ENCODE peak calls at places on chromosome 19, in six cellular contexts. One of them, this sample, is unnamed. For H3K27me3, the result is how much of the 10 kb centered on the place peaks cover.

GRCh38 chr19:56866563-56866962 is 26.0 kb upstream of the PEG3 start:
- DNase-seq in heart left ventricle: no peak
- DNase-seq in PC-9: no peak
- DNase-seq in BE2C: no peak
- DNase-seq in body of pancreas: no peak
- DNase-seq in IMR-90: no peak
- DNase-seq in this sample: no peak

GRCh38 chr19:952680-953500 is 27.1 kb downstream of the ARID3A start:
- DNase-seq in heart left ventricle: no peak
- DNase-seq in PC-9: peak
- DNase-seq in BE2C: no peak
- DNase-seq in body of pancreas: peak
- DNase-seq in IMR-90: no peak
- DNase-seq in this sample: no peak

GRCh38 chr19:36488816-36489138 is 584 bp downstream of the ZNF566 start:
- DNase-seq in heart left ventricle: no peak
- DNase-seq in PC-9: peak
- DNase-seq in BE2C: peak
- DNase-seq in body of pancreas: peak
- DNase-seq in IMR-90: no peak
- DNase-seq in this sample: no peak

GRCh38 chr19:50387176-50387867 is 3.2 kb downstream of the POLD1 start:
- DNase-seq in heart left ventricle: peak
- DNase-seq in PC-9: peak
- DNase-seq in BE2C: no peak
- DNase-seq in body of pancreas: no peak
- DNase-seq in IMR-90: peak
- DNase-seq in this sample: no peak

GRCh38 chr19:18832331-18833140 is 777 bp downstream of the UPF1 start:
- DNase-seq in heart left ventricle: no peak
- DNase-seq in PC-9: no peak
- DNase-seq in BE2C: no peak
- DNase-seq in body of pancreas: peak
- DNase-seq in IMR-90: no peak
- DNase-seq in this sample: no peak

GRCh38 chr19:45881909-45882528 is 3.9 kb downstream of the IRF2BP1 start:
- DNase-seq in heart left ventricle: no peak
- DNase-seq in PC-9: no peak
- DNase-seq in BE2C: no peak
- DNase-seq in body of pancreas: peak
- DNase-seq in IMR-90: no peak
- DNase-seq in this sample: no peak

GRCh38 chr19:12913871-12914690 is 5.0 kb downstream of the SYCE2 start:
- DNase-seq in heart left ventricle: no peak
- DNase-seq in PC-9: no peak
- DNase-seq in BE2C: no peak
- DNase-seq in body of pancreas: peak
- DNase-seq in IMR-90: no peak
- DNase-seq in this sample: no peak

GRCh38 chr19:13613447-13613846 is 107.2 kb upstream of the CACNA1A start:
- DNase-seq in heart left ventricle: no peak
- DNase-seq in PC-9: no peak
- DNase-seq in BE2C: no peak
- DNase-seq in body of pancreas: peak
- DNase-seq in IMR-90: no peak
- DNase-seq in this sample: no peak

GRCh38 chr19:29477831-29478577 is 47.8 kb upstream of the VSTM2B start:
- DNase-seq in heart left ventricle: no peak
- DNase-seq in PC-9: no peak
- DNase-seq in BE2C: no peak
- DNase-seq in body of pancreas: no peak
- DNase-seq in IMR-90: no peak
- DNase-seq in this sample: no peak

GRCh38 chr19:23957660-23958281 is 43.1 kb downstream of the ZNF726 start:
- DNase-seq in heart left ventricle: no peak
- DNase-seq in PC-9: peak
- DNase-seq in BE2C: no peak
- DNase-seq in body of pancreas: no peak
- DNase-seq in IMR-90: peak
- DNase-seq in this sample: peak

GRCh38 chr19:12994701-12995595 is at the start of gene NFIX:
- DNase-seq in heart left ventricle: peak
- DNase-seq in PC-9: no peak
- DNase-seq in BE2C: peak
- DNase-seq in body of pancreas: peak
- DNase-seq in IMR-90: peak
- DNase-seq in this sample: no peak

GRCh38 chr19:33865306-33865705 is 68.6 kb downstream of the KCTD15 start:
- DNase-seq in heart left ventricle: no peak
- DNase-seq in PC-9: no peak
- DNase-seq in BE2C: no peak
- DNase-seq in body of pancreas: no peak
- DNase-seq in IMR-90: no peak
- DNase-seq in this sample: no peak

GRCh38 chr19:38478273-38478971 is 44.9 kb downstream of the RYR1 start:
- DNase-seq in heart left ventricle: no peak
- DNase-seq in PC-9: no peak
- DNase-seq in BE2C: peak
- DNase-seq in body of pancreas: no peak
- DNase-seq in IMR-90: no peak
- DNase-seq in this sample: no peak

GRCh38 chr19:24166055-24166454 is 79.1 kb downstream of the ZNF254 start:
- DNase-seq in heart left ventricle: no peak
- DNase-seq in PC-9: no peak
- DNase-seq in BE2C: no peak
- DNase-seq in body of pancreas: no peak
- DNase-seq in IMR-90: peak
- DNase-seq in this sample: no peak

GRCh38 chr19:4547303-4548237 is 7.7 kb upstream of the LRG1 start:
- DNase-seq in heart left ventricle: no peak
- DNase-seq in PC-9: no peak
- DNase-seq in BE2C: peak
- DNase-seq in body of pancreas: peak
- DNase-seq in IMR-90: no peak
- DNase-seq in this sample: no peak

DNA sequence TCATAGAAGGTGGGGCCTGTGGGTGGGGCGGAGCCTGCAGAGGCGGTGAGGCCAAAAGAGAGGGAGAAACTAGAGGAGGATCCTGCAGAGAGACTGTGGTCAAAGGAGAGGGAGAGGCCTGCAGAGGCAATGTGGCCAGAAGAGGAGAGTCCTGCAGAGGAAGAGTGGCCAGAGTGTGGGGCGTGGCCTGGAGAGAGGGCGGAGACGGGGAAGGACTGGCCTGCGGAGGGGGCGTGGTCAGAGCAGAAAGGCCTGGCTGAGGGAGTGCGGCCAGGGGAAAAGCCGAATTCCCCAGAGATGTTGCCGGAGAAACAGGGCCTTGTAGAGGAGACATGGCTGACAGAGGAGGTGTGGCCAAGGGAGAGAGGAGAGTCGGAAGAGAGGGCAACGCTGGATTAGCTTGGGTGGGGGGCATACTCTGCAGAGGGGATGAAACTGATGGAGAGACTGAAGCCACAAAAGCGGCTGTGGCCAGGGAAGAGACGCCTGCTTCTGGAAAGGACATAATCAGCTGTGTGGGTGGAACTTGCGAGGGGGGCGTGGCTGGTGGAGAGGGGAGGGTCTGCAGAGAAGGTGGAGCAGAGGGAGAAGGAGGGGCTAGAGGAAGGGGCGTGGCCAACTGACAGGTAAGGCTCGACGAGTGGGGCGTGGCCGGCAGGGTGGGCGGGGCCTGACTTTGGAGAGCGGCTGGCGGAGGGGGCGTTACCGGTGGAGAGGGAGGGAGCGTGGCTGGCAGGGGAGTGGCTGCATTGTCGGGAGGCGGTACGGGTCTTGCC is 2.5 kb downstream of the PRR36 start:
- DNase-seq in heart left ventricle: peak
- DNase-seq in PC-9: peak
- DNase-seq in BE2C: peak
- DNase-seq in body of pancreas: peak
- DNase-seq in IMR-90: peak
- DNase-seq in this sample: peak
- H3K4me3 ChIP-seq in heart left ventricle: peak
- H3K4me3 ChIP-seq in PC-9: peak
- H3K4me3 ChIP-seq in BE2C: peak
- H3K4me3 ChIP-seq in body of pancreas: no peak
- H3K4me3 ChIP-seq in IMR-90: peak
- H3K4me3 ChIP-seq in this sample: peak

GRCh38 chr19:16327501-16327900 is 2.9 kb downstream of the KLF2 start:
- DNase-seq in heart left ventricle: no peak
- DNase-seq in PC-9: no peak
- DNase-seq in BE2C: no peak
- DNase-seq in body of pancreas: no peak
- DNase-seq in IMR-90: no peak
- DNase-seq in this sample: no peak
- H3K27me3 ChIP-seq in heart left ventricle: under half
- H3K27me3 ChIP-seq in PC-9: under half
- H3K27me3 ChIP-seq in BE2C: under half
- H3K27me3 ChIP-seq in body of pancreas: under half
- H3K27me3 ChIP-seq in IMR-90: under half
- H3K27me3 ChIP-seq in this sample: under half

DNA sequence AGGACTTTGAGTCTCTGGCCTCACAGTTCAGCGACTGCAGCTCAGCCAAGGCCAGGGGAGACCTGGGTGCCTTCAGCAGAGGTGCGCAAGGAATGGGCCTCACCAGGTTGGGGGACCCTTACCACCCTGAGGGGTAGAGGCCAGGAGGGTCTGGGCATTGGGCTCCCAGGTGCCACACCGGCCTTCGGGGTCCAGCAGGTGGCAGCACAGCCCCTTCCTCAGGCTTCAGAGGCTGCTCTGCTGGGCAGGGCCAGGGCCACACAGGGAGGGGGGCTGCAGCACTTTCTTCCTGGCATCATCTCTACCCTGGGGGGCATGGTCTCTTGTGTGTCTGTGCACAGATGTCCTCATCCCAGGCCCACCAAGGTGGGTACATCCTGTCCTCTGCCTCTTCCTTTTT is 12.9 kb downstream of the PIN1 start:
- DNase-seq in heart left ventricle: no peak
- DNase-seq in PC-9: no peak
- DNase-seq in BE2C: peak
- DNase-seq in body of pancreas: peak
- DNase-seq in IMR-90: no peak
- DNase-seq in this sample: no peak
- TF ChIP-seq CTCF in heart left ventricle: peak
- TF ChIP-seq CTCF in PC-9: peak
- TF ChIP-seq CTCF in BE2C: peak
- TF ChIP-seq CTCF in body of pancreas: no peak
- TF ChIP-seq CTCF in IMR-90: peak
- TF ChIP-seq CTCF in this sample: peak

GRCh38 chr19:2255982-2256685 is at the start of gene JSRP1:
- DNase-seq in heart left ventricle: no peak
- DNase-seq in PC-9: no peak
- DNase-seq in BE2C: peak
- DNase-seq in body of pancreas: no peak
- DNase-seq in IMR-90: no peak
- DNase-seq in this sample: no peak
- H3K4me3 ChIP-seq in heart left ventricle: no peak
- H3K4me3 ChIP-seq in PC-9: no peak
- H3K4me3 ChIP-seq in BE2C: no peak
- H3K4me3 ChIP-seq in body of pancreas: no peak
- H3K4me3 ChIP-seq in IMR-90: no peak
- H3K4me3 ChIP-seq in this sample: no peak

GRCh38 chr19:39509233-39509632 is 5.7 kb upstream of the SELENOV start:
- DNase-seq in heart left ventricle: no peak
- DNase-seq in PC-9: no peak
- DNase-seq in BE2C: no peak
- DNase-seq in body of pancreas: no peak
- DNase-seq in IMR-90: no peak
- DNase-seq in this sample: no peak
- H3K27me3 ChIP-seq in heart left ventricle: half or more
- H3K27me3 ChIP-seq in PC-9: under half
- H3K27me3 ChIP-seq in BE2C: under half
- H3K27me3 ChIP-seq in body of pancreas: under half
- H3K27me3 ChIP-seq in IMR-90: under half
- H3K27me3 ChIP-seq in this sample: under half

DNA sequence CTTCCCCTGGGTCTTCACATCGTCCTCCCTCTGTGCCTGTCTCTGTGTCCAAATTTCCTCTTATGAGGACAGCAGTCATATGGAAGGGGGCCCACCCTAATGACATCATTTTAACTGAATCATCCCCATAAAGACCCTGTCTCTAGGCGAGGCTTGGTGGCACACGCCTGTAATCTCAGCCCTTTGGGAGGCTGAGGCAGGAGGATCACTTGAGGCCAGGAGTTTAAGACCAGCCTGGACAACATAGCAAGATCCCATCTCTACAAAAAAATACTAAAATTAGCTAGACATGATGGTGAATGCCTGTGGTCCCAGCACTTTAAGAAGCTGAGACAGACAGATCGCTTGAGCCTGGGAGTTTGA is 4.8 kb downstream of the MYO9B start:
- DNase-seq in heart left ventricle: no peak
- DNase-seq in PC-9: no peak
- DNase-seq in BE2C: no peak
- DNase-seq in body of pancreas: no peak
- DNase-seq in IMR-90: no peak
- DNase-seq in this sample: no peak
- TF ChIP-seq CTCF in heart left ventricle: no peak
- TF ChIP-seq CTCF in PC-9: no peak
- TF ChIP-seq CTCF in BE2C: no peak
- TF ChIP-seq CTCF in body of pancreas: no peak
- TF ChIP-seq CTCF in IMR-90: no peak
- TF ChIP-seq CTCF in this sample: no peak

GRCh38 chr19:41886761-41887710 is 4.1 kb downstream of the ARHGEF1 start:
- DNase-seq in heart left ventricle: no peak
- DNase-seq in PC-9: no peak
- DNase-seq in BE2C: no peak
- DNase-seq in body of pancreas: no peak
- DNase-seq in IMR-90: no peak
- DNase-seq in this sample: no peak
- H3K4me3 ChIP-seq in heart left ventricle: no peak
- H3K4me3 ChIP-seq in PC-9: peak
- H3K4me3 ChIP-seq in BE2C: no peak
- H3K4me3 ChIP-seq in body of pancreas: no peak
- H3K4me3 ChIP-seq in IMR-90: no peak
- H3K4me3 ChIP-seq in this sample: no peak

GRCh38 chr19:3366761-3367571 is 583 bp downstream of the NFIC start:
- DNase-seq in heart left ventricle: peak
- DNase-seq in PC-9: no peak
- DNase-seq in BE2C: peak
- DNase-seq in body of pancreas: peak
- DNase-seq in IMR-90: no peak
- DNase-seq in this sample: no peak
- H3K27me3 ChIP-seq in heart left ventricle: under half
- H3K27me3 ChIP-seq in PC-9: under half
- H3K27me3 ChIP-seq in BE2C: under half
- H3K27me3 ChIP-seq in body of pancreas: under half
- H3K27me3 ChIP-seq in IMR-90: under half
- H3K27me3 ChIP-seq in this sample: under half